ENCODE peak calls at places on chromosomes 11 and 22, in five cellular contexts. One of them, this sample, is unnamed.

GRCh38 chr11:58788355-58789023 is 56.0 kb downstream of the GLYATL2 start:
- DNase-seq in esophagus squamous epithelium: no peak
- DNase-seq in HCT116: peak; percentile 34
- DNase-seq in heart left ventricle: no peak
- DNase-seq in Peyer's patch: peak; percentile 47
- DNase-seq in this sample: no peak

GRCh38 chr11:67293090-67293489 is 4.0 kb downstream of the ANKRD13D start:
- DNase-seq in Peyer's patch: no peak
- DNase-seq in esophagus squamous epithelium: no peak
- DNase-seq in HCT116: no peak
- DNase-seq in heart left ventricle: no peak
- DNase-seq in this sample: no peak

GRCh38 chr11:129728571-129728970 is 87.1 kb upstream of the TMEM45B start:
- DNase-seq in heart left ventricle: no peak
- DNase-seq in esophagus squamous epithelium: no peak
- DNase-seq in HCT116: no peak
- DNase-seq in Peyer's patch: no peak
- DNase-seq in this sample: peak; percentile 74

GRCh38 chr22:23237201-23237798 is 57.0 kb downstream of the BCR start:
- DNase-seq in esophagus squamous epithelium: no peak
- DNase-seq in HCT116: no peak
- DNase-seq in heart left ventricle: peak; percentile 93
- DNase-seq in Peyer's patch: no peak
- DNase-seq in this sample: no peak

GRCh38 chr11:91041626-91042025 is 818.8 kb upstream of the CHORDC1 start:
- DNase-seq in esophagus squamous epithelium: no peak
- DNase-seq in heart left ventricle: no peak
- DNase-seq in HCT116: no peak
- DNase-seq in Peyer's patch: no peak
- DNase-seq in this sample: no peak

GRCh38 chr11:78659326-78660319 is 85.0 kb upstream of the NARS2 start:
- DNase-seq in HCT116: no peak
- DNase-seq in esophagus squamous epithelium: no peak
- DNase-seq in Peyer's patch: no peak
- DNase-seq in heart left ventricle: no peak
- DNase-seq in this sample: peak; percentile 18

GRCh38 chr11:132035736-132036135 is 665.3 kb downstream of the NTM start:
- DNase-seq in HCT116: no peak
- DNase-seq in heart left ventricle: no peak
- DNase-seq in esophagus squamous epithelium: no peak
- DNase-seq in Peyer's patch: no peak
- DNase-seq in this sample: no peak

GRCh38 chr11:1982908-1983600 is 14.6 kb downstream of the H19 start:
- DNase-seq in Peyer's patch: no peak
- DNase-seq in heart left ventricle: no peak
- DNase-seq in HCT116: no peak
- DNase-seq in esophagus squamous epithelium: no peak
- DNase-seq in this sample: no peak

GRCh38 chr11:120547871-120548681 is 36.5 kb downstream of the GRIK4 start:
- DNase-seq in esophagus squamous epithelium: no peak
- DNase-seq in Peyer's patch: peak; percentile 65
- DNase-seq in HCT116: peak; percentile 75
- DNase-seq in heart left ventricle: peak; percentile 95
- DNase-seq in this sample: peak; percentile 93

GRCh38 chr22:46081036-46081830 is 69.1 kb upstream of the PPARA start:
- DNase-seq in heart left ventricle: peak; percentile 32
- DNase-seq in esophagus squamous epithelium: no peak
- DNase-seq in HCT116: no peak
- DNase-seq in Peyer's patch: peak; percentile 44
- DNase-seq in this sample: no peak

GRCh38 chr11:8917157-8917820 is 6.3 kb downstream of the AKIP1 start:
- DNase-seq in HCT116: no peak
- DNase-seq in Peyer's patch: no peak
- DNase-seq in esophagus squamous epithelium: no peak
- DNase-seq in heart left ventricle: no peak
- DNase-seq in this sample: no peak

GRCh38 chr11:38297670-38298069 is 1699.6 kb upstream of the RAG2 start:
- DNase-seq in heart left ventricle: no peak
- DNase-seq in esophagus squamous epithelium: no peak
- DNase-seq in HCT116: no peak
- DNase-seq in Peyer's patch: no peak
- DNase-seq in this sample: no peak

GRCh38 chr11:111063711-111064110 is 181.8 kb upstream of the POU2AF2 start:
- DNase-seq in HCT116: no peak
- DNase-seq in esophagus squamous epithelium: no peak
- DNase-seq in Peyer's patch: no peak
- DNase-seq in heart left ventricle: no peak
- DNase-seq in this sample: no peak

GRCh38 chr11:95435192-95435591 is 204.2 kb upstream of the SESN3 start:
- DNase-seq in heart left ventricle: no peak
- DNase-seq in Peyer's patch: no peak
- DNase-seq in HCT116: no peak
- DNase-seq in esophagus squamous epithelium: no peak
- DNase-seq in this sample: no peak

GRCh38 chr11:120798854-120799253 is 225.0 kb upstream of the TBCEL start:
- DNase-seq in Peyer's patch: no peak
- DNase-seq in heart left ventricle: no peak
- DNase-seq in HCT116: no peak
- DNase-seq in esophagus squamous epithelium: no peak
- DNase-seq in this sample: no peak

GRCh38 chr11:61706452-61707400 is 26.5 kb downstream of the DAGLA start:
- DNase-seq in heart left ventricle: peak; percentile 65
- DNase-seq in esophagus squamous epithelium: no peak
- DNase-seq in Peyer's patch: no peak
- DNase-seq in HCT116: no peak
- DNase-seq in this sample: no peak

GRCh38 chr11:61690706-61691377 is 10.7 kb downstream of the DAGLA start:
- DNase-seq in heart left ventricle: no peak
- DNase-seq in HCT116: no peak
- DNase-seq in Peyer's patch: peak; percentile 71
- DNase-seq in esophagus squamous epithelium: no peak
- DNase-seq in this sample: no peak

GRCh38 chr11:132423266-132423665 is 1052.9 kb downstream of the NTM start:
- DNase-seq in esophagus squamous epithelium: no peak
- DNase-seq in HCT116: no peak
- DNase-seq in heart left ventricle: no peak
- DNase-seq in Peyer's patch: no peak
- DNase-seq in this sample: no peak

GRCh38 chr11:32154275-32154674 is 63.4 kb downstream of the RCN1 start:
- DNase-seq in HCT116: peak; percentile 51
- DNase-seq in Peyer's patch: no peak
- DNase-seq in heart left ventricle: no peak
- DNase-seq in esophagus squamous epithelium: no peak
- DNase-seq in this sample: no peak
- TF ChIP-seq CTCF in HCT116: peak; percentile 49
- TF ChIP-seq CTCF in Peyer's patch: no peak
- TF ChIP-seq CTCF in heart left ventricle: no peak
- TF ChIP-seq CTCF in esophagus squamous epithelium: no peak
- TF ChIP-seq CTCF in this sample: no peak

DNA sequence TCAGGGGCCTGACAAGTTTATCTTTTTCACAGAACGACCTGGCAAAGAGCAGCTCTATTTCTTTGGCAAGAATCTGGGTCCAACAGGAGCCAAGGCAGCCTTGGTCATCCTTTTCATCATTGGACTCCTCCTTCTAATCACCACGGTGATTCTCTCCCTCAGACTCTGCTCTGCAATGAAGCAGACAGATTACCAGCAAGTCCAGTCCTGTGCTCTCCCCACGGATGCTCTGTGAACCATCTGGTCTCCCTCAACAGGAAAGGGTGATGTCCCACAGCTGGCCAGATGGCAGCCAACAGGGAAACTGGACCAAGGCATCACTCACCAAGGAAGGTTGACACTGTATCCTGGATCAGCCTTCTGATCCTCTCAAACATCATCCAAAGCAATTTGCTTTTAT is 17.0 kb upstream of the PANX1 start:
- DNase-seq in heart left ventricle: peak; percentile 74
- DNase-seq in HCT116: no peak
- DNase-seq in Peyer's patch: no peak
- DNase-seq in esophagus squamous epithelium: no peak
- DNase-seq in this sample: no peak
- TF ChIP-seq POLR2A in heart left ventricle: no peak
- TF ChIP-seq POLR2A in HCT116: no peak
- TF ChIP-seq POLR2A in Peyer's patch: no peak
- TF ChIP-seq POLR2A in esophagus squamous epithelium: no peak
- TF ChIP-seq POLR2A in this sample: no peak

DNA sequence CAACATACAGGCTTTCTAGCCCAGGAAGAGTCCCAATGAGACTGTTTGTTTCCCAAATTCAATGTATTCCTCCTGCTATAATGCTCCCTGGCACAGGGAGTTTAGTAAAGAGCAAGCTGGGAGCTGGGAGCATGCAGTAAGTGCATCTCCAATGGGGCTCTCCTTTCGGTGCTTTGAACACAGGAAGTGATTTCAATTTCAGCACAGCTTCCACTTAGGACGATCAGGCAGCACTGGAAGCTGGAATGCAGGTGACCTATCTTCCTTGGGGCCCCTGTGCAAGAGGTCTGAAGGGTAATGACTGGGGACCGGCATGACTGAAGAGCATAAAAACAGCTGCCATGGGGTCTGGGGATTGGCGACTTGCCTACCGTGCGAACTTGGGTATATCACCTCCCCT is 76.0 kb downstream of the LARGE1 start:
- DNase-seq in heart left ventricle: no peak
- DNase-seq in HCT116: no peak
- DNase-seq in Peyer's patch: no peak
- DNase-seq in esophagus squamous epithelium: no peak
- DNase-seq in this sample: no peak
- H3K4me3 ChIP-seq in heart left ventricle: no peak overlapping the region
- H3K4me3 ChIP-seq in HCT116: no peak overlapping the region
- H3K4me3 ChIP-seq in Peyer's patch: no peak overlapping the region
- H3K4me3 ChIP-seq in esophagus squamous epithelium: no peak overlapping the region
- H3K4me3 ChIP-seq in this sample: no peak overlapping the region

DNA sequence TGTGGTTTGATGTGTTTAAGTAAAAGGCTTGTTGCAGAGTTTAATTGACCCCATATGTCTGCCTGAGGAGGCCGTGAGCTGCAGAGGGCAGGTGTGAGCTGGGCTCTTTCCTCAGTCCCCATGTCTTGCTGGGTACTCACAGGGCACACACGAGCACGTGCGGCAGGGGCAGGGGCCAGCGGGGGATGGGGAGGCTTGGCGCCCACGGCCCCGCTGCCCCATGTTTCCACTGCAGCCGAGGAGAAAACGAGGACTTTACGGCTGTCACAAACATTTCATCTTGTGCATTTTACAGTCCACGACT is 24.7 kb upstream of the CCDC188 start:
- DNase-seq in heart left ventricle: no peak
- DNase-seq in esophagus squamous epithelium: no peak
- DNase-seq in HCT116: no peak
- DNase-seq in Peyer's patch: no peak
- DNase-seq in this sample: no peak
- TF ChIP-seq CTCF in heart left ventricle: no peak
- TF ChIP-seq CTCF in esophagus squamous epithelium: no peak
- TF ChIP-seq CTCF in HCT116: no peak
- TF ChIP-seq CTCF in Peyer's patch: no peak
- TF ChIP-seq CTCF in this sample: no peak

GRCh38 chr11:469684-470667 is 19.9 kb downstream of the PTDSS2 start:
- DNase-seq in esophagus squamous epithelium: no peak
- DNase-seq in Peyer's patch: peak; percentile 68
- DNase-seq in heart left ventricle: peak; percentile 71
- DNase-seq in HCT116: no peak
- DNase-seq in this sample: no peak
- TF ChIP-seq POLR2A in esophagus squamous epithelium: no peak
- TF ChIP-seq POLR2A in Peyer's patch: no peak
- TF ChIP-seq POLR2A in heart left ventricle: no peak
- TF ChIP-seq POLR2A in HCT116: no peak
- TF ChIP-seq POLR2A in this sample: no peak

GRCh38 chr22:36215976-36216375 is 14.4 kb upstream of the APOL4 start:
- DNase-seq in Peyer's patch: no peak
- DNase-seq in heart left ventricle: no peak
- DNase-seq in esophagus squamous epithelium: no peak
- DNase-seq in HCT116: no peak
- DNase-seq in this sample: no peak
- H3K4me3 ChIP-seq in Peyer's patch: no peak overlapping the region
- H3K4me3 ChIP-seq in heart left ventricle: no peak overlapping the region
- H3K4me3 ChIP-seq in esophagus squamous epithelium: no peak overlapping the region
- H3K4me3 ChIP-seq in HCT116: no peak overlapping the region
- H3K4me3 ChIP-seq in this sample: no peak overlapping the region

DNA sequence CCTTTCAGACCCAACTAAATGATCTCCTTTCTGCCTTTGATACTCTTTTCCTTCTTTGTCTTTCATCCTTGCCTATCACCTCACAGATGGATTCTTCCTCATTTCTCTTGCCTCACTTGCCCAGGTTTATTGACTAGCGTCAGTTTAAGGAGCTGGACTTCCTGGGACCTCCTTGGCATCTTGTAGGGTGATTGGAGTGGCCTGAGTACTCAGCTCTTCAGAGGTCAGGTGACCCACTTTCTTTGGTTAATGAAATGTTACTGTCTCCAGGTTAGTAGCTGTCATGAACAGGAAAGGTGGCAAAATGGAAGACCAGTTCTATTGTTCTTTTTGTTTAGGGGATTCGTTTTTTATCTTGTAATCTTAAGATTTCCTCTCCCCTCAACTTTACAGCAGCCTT is 4.6 kb upstream of the BACE1-AS start:
- DNase-seq in heart left ventricle: no peak
- DNase-seq in esophagus squamous epithelium: no peak
- DNase-seq in HCT116: no peak
- DNase-seq in Peyer's patch: no peak
- DNase-seq in this sample: no peak
- TF ChIP-seq CTCF in heart left ventricle: no peak
- TF ChIP-seq CTCF in esophagus squamous epithelium: no peak
- TF ChIP-seq CTCF in HCT116: no peak
- TF ChIP-seq CTCF in Peyer's patch: no peak
- TF ChIP-seq CTCF in this sample: no peak